ENCODE peak calls at places on chromosomes 16 and 17, in six cellular contexts. N is IMR-90, U is K562, K is adrenal gland, H is stomach, Z is right lobe of liver. X is an unnamed sample.

GRCh38 chr17:50079334-50080095 is 15.6 kb upstream of the PDK2 start:
- DNase-seq in K (no peak), H (peak; percentile 71), Z (no peak), U (peak; percentile 76), N (no peak), X (no peak)

GRCh38 chr17:12566281-12567002 is 99.2 kb upstream of the MYOCD start:
- DNase-seq in U (no peak), H (no peak), N (no peak), K (no peak), Z (no peak), X (no peak)

GRCh38 chr16:67029249-67030096 is 524 bp downstream of the CBFB start:
- DNase-seq in N (peak; percentile 52), Z (peak; percentile 72), K (peak; percentile 53), H (peak; percentile 66), U (peak; percentile 73), X (peak; percentile 75)

GRCh38 chr16:62224810-62225209 is 188.6 kb upstream of the CDH8 start:
- DNase-seq in H (no peak), U (no peak), Z (no peak), N (no peak), K (no peak), X (no peak)

GRCh38 chr16:66588981-66589713 is 9.9 kb downstream of the CMTM2 start:
- DNase-seq in Z (peak; percentile 51), U (peak; percentile 82), H (peak; percentile 45), N (peak; percentile 18), K (no peak), X (no peak)

GRCh38 chr17:59372138-59372751 is 40.8 kb downstream of the YPEL2 start:
- DNase-seq in Z (no peak), K (no peak), N (peak; percentile 54), U (peak; percentile 17), H (peak; percentile 53), X (peak; percentile 74)

GRCh38 chr17:78997231-78997741 is 12.3 kb downstream of the CANT1 start:
- DNase-seq in K (peak; percentile 27), U (no peak), H (no peak), N (no peak), Z (peak; percentile 18), X (no peak)

GRCh38 chr17:28141333-28141732 is 98.9 kb downstream of the NLK start:
- DNase-seq in K (no peak), H (no peak), N (no peak), Z (no peak), U (no peak), X (no peak)

GRCh38 chr16:762049-762513 is 1.5 kb downstream of the MSLN start:
- DNase-seq in U (no peak), H (no peak), Z (no peak), N (no peak), K (no peak), X (no peak)

GRCh38 chr17:29251969-29252866 is 5.6 kb downstream of the CRYBA1 start:
- DNase-seq in N (peak; percentile 50), K (no peak), U (peak; percentile 34), Z (no peak), H (no peak), X (no peak)

GRCh38 chr16:12340151-12340733 is 363.7 kb downstream of the SNX29 start:
- DNase-seq in Z (peak; percentile 37), H (peak; percentile 41), K (no peak), U (peak; percentile 50), N (peak; percentile 73), X (no peak)

GRCh38 chr17:81621494-81622230 is 15.2 kb downstream of the NPLOC4 start:
- DNase-seq in N (no peak), U (no peak), Z (peak; percentile 33), K (peak; percentile 50), H (peak; percentile 35), X (no peak)

GRCh38 chr17:12402963-12403622 is 262.6 kb upstream of the MYOCD start:
- DNase-seq in H (no peak), U (no peak), N (peak; percentile 97), Z (no peak), K (no peak), X (no peak)

GRCh38 chr16:64478258-64478906 is 643.5 kb downstream of the CDH11 start:
- DNase-seq in H (no peak), N (peak; percentile 54), Z (no peak), U (no peak), K (no peak), X (no peak)

GRCh38 chr16:85460983-85461813 is 151.9 kb upstream of the GSE1 start:
- DNase-seq in N (peak; percentile 56), U (peak; percentile 34), H (no peak), K (no peak), Z (no peak), X (peak; percentile 45)

GRCh38 chr16:49492090-49492801 is 118.6 kb downstream of the C16orf78 start:
- DNase-seq in K (peak; percentile 49), U (peak; percentile 38), N (no peak), Z (peak; percentile 66), H (peak; percentile 44), X (peak; percentile 80)

GRCh38 chr17:49407981-49408501 is 6.6 kb downstream of the PHB1 start:
- DNase-seq in N (peak; percentile 56), Z (peak; percentile 69), K (peak; percentile 56), H (peak; percentile 89), U (peak; percentile 81), X (peak; percentile 67)

GRCh38 chr17:78359936-78360370 is at the start of gene SOCS3:
- DNase-seq in N (peak; percentile 94), U (peak; percentile 99), H (peak; percentile 95), K (peak; percentile 94), Z (peak; percentile 98), X (peak; percentile 98)

GRCh38 chr17:35740997-35741931 is 9.8 kb downstream of the RASL10B start:
- DNase-seq in Z (no peak), H (no peak), K (no peak), N (no peak), U (peak; percentile 36), X (no peak)

GRCh38 chr17:28579526-28579925 is 2.8 kb upstream of the ALDOC start:
- DNase-seq in Z (no peak), K (no peak), H (no peak), U (no peak), N (no peak), X (no peak)

GRCh38 chr17:74380086-74380958 is 13.0 kb downstream of the GPR142 start:
- DNase-seq in H (peak; percentile 70), U (no peak), Z (no peak), K (no peak), N (no peak), X (no peak)

GRCh38 chr17:66399441-66399840 is 97.0 kb downstream of the PRKCA start:
- DNase-seq in Z (no peak), N (no peak), U (no peak), K (no peak), H (no peak), X (no peak)

GRCh38 chr16:27611340-27611739 is 61.4 kb downstream of the KATNIP start:
- DNase-seq in H (no peak), K (no peak), N (no peak), Z (no peak), U (no peak), X (no peak)

GRCh38 chr17:29682054-29682453 is 59.3 kb upstream of the CORO6 start:
- DNase-seq in H (no peak), U (peak; percentile 47), K (no peak), Z (no peak), N (no peak), X (no peak)

GRCh38 chr16:22346463-22346862 is 28.0 kb downstream of the CDR2 start:
- DNase-seq in N (no peak), Z (no peak), H (no peak), U (no peak), K (no peak), X (no peak)

GRCh38 chr17:76382305-76382802 is 2.1 kb upstream of the SPHK1 start:
- DNase-seq in N (peak; percentile 67), K (no peak), U (no peak), Z (no peak), H (no peak), X (peak; percentile 52)

GRCh38 chr16:75093598-75094540 is 22.7 kb downstream of the LDHD start:
- DNase-seq in N (no peak), H (no peak), Z (no peak), K (no peak), U (no peak), X (no peak)

GRCh38 chr17:81291662-81292061 is 3.4 kb downstream of the SLC38A10 start:
- DNase-seq in K (peak; percentile 75), H (peak; percentile 83), N (peak; percentile 25), Z (peak; percentile 80), U (peak; percentile 81), X (peak; percentile 62)

GRCh38 chr16:82046541-82046940 is 11.5 kb downstream of the HSD17B2 start:
- DNase-seq in H (no peak), Z (no peak), K (no peak), N (no peak), U (no peak), X (no peak)
- TF ChIP-seq POLR2A in H (no peak), Z (no peak), K (no peak), N (no peak), U (no peak), X (no peak)

GRCh38 chr16:11252482-11252931 is 3.5 kb downstream of the SOCS1 start:
- DNase-seq in N (no peak), U (no peak), H (no peak), Z (no peak), K (no peak), X (no peak)
- H3K4me3 ChIP-seq in N (peak overlapping the region; percentile 87), U (no peak overlapping the region), H (peak overlapping the region; percentile 67), Z (no peak overlapping the region), K (no peak overlapping the region), X (peak overlapping the region; percentile 75)

DNA sequence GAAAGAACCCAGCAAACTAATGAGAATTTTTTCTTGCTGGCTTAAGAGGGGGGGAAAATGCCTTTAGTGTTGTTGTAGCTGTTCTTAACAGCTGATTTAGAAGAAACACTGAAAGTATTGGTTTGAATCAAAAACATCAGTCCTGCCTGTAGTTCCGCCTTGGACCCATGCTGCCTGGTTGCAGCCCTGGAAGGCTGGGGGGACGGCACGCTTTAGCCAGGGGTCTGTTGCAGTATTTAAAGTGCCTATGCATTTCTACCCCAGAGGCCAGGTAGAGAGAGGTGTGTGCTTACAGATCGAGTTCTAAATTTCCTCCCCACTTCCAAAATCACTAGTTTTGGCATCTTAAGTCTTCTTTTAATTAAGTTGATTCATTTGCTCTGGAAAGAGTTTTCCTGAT is 201.9 kb downstream of the CCDC182 start:
- DNase-seq in U (no peak), N (no peak), H (no peak), K (no peak), Z (no peak), X (no peak)
- H3K4me1 ChIP-seq in U (peaks cover 4% of the 10 kb centered on the region), N (peaks cover 2% of the 10 kb centered on the region), H (peaks cover 16% of the 10 kb centered on the region), K (peaks cover 59% of the 10 kb centered on the region), Z (no peaks in the 10 kb centered on the region), X (peaks cover 49% of the 10 kb centered on the region)

GRCh38 chr17:45247429-45248131 is 14.3 kb downstream of the SPATA32 start:
- DNase-seq in K (peak; percentile 93), Z (peak; percentile 96), U (peak; percentile 98), N (peak; percentile 90), H (peak; percentile 98), X (peak; percentile 90)
- TF ChIP-seq POLR2A in K (peak; percentile 66), Z (peak; percentile 66), U (peak; percentile 90), N (peak; percentile 29), H (no peak), X (peak; percentile 17)